ENCODE peak calls at places on chromosomes 16 and 17, in eight cellular contexts. One of them, this sample, is unnamed. For H3K4me1, the result is how much of the 10 kb centered on the place peaks cover.

GRCh38 chr17:59545942-59546341 is 19.5 kb upstream of the DHX40 start:
- DNase-seq in mammary epithelial cell: no peak
- DNase-seq in cardiac muscle cell: no peak
- DNase-seq in uterus: no peak
- DNase-seq in fibroblast of lung: no peak
- DNase-seq in right lobe of liver: no peak
- DNase-seq in prostate gland: no peak
- DNase-seq in GM12878: no peak
- DNase-seq in this sample: no peak

GRCh38 chr16:52496051-52496876 is 50.7 kb downstream of the TOX3 start:
- DNase-seq in uterus: no peak
- DNase-seq in prostate gland: no peak
- DNase-seq in GM12878: no peak
- DNase-seq in cardiac muscle cell: peak
- DNase-seq in mammary epithelial cell: no peak
- DNase-seq in right lobe of liver: no peak
- DNase-seq in fibroblast of lung: no peak
- DNase-seq in this sample: no peak

GRCh38 chr16:2159052-2159838 is 3.7 kb downstream of the TRAF7 start:
- DNase-seq in right lobe of liver: peak
- DNase-seq in cardiac muscle cell: no peak
- DNase-seq in prostate gland: no peak
- DNase-seq in uterus: peak
- DNase-seq in GM12878: no peak
- DNase-seq in mammary epithelial cell: no peak
- DNase-seq in fibroblast of lung: peak
- DNase-seq in this sample: no peak

GRCh38 chr17:79814966-79815835 is 18.3 kb upstream of the CBX8 start:
- DNase-seq in uterus: no peak
- DNase-seq in mammary epithelial cell: peak
- DNase-seq in fibroblast of lung: no peak
- DNase-seq in GM12878: no peak
- DNase-seq in cardiac muscle cell: no peak
- DNase-seq in right lobe of liver: peak
- DNase-seq in prostate gland: peak
- DNase-seq in this sample: no peak

GRCh38 chr17:51608251-51608933 is 348.0 kb downstream of the UTP18 start:
- DNase-seq in right lobe of liver: no peak
- DNase-seq in prostate gland: no peak
- DNase-seq in fibroblast of lung: no peak
- DNase-seq in uterus: no peak
- DNase-seq in mammary epithelial cell: no peak
- DNase-seq in cardiac muscle cell: no peak
- DNase-seq in GM12878: no peak
- DNase-seq in this sample: no peak

GRCh38 chr16:89369266-89369895 is 121.0 kb downstream of the ANKRD11 start:
- DNase-seq in mammary epithelial cell: no peak
- DNase-seq in uterus: no peak
- DNase-seq in cardiac muscle cell: no peak
- DNase-seq in prostate gland: no peak
- DNase-seq in fibroblast of lung: no peak
- DNase-seq in GM12878: no peak
- DNase-seq in right lobe of liver: no peak
- DNase-seq in this sample: no peak

GRCh38 chr17:64028874-64029464 is 8.5 kb upstream of the ICAM2 start:
- DNase-seq in fibroblast of lung: peak
- DNase-seq in cardiac muscle cell: peak
- DNase-seq in GM12878: no peak
- DNase-seq in right lobe of liver: peak
- DNase-seq in prostate gland: peak
- DNase-seq in uterus: peak
- DNase-seq in mammary epithelial cell: peak
- DNase-seq in this sample: no peak

GRCh38 chr17:81911969-81912368 is 770 bp upstream of the PCYT2 start:
- DNase-seq in prostate gland: no peak
- DNase-seq in cardiac muscle cell: no peak
- DNase-seq in GM12878: no peak
- DNase-seq in fibroblast of lung: no peak
- DNase-seq in mammary epithelial cell: no peak
- DNase-seq in uterus: no peak
- DNase-seq in right lobe of liver: no peak
- DNase-seq in this sample: no peak

GRCh38 chr17:30530346-30531025 is 53.3 kb downstream of the GOSR1 start:
- DNase-seq in mammary epithelial cell: no peak
- DNase-seq in GM12878: no peak
- DNase-seq in prostate gland: no peak
- DNase-seq in right lobe of liver: no peak
- DNase-seq in uterus: no peak
- DNase-seq in fibroblast of lung: peak
- DNase-seq in cardiac muscle cell: no peak
- DNase-seq in this sample: no peak

GRCh38 chr17:3922765-3923164 is 6.5 kb upstream of the P2RX1 start:
- DNase-seq in GM12878: no peak
- DNase-seq in cardiac muscle cell: no peak
- DNase-seq in prostate gland: no peak
- DNase-seq in fibroblast of lung: no peak
- DNase-seq in right lobe of liver: no peak
- DNase-seq in mammary epithelial cell: no peak
- DNase-seq in uterus: no peak
- DNase-seq in this sample: no peak

DNA sequence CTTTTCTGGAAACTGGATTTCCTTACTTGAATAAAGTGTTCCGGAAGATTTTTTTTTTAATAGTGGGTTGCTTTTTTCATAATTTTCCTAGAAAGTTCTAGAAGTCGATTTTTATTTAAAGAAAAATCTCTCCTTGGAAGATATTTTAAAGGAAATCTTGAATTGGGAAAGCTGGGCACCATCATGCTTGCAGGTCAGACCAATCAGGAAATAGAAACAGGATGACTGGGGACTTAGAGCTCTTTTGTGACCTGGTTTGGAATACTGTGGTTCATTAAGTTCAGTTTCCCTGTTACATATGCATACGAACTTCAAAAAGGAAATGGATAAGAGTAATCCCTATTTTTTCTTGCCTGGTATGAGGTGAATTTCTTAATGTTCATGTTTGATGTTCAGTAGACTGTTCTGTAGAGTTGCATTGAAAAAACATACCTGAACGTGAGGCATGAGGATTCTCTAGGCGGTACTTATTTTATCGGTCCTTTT is 1.2 kb downstream of the NFATC3 start:
- DNase-seq in mammary epithelial cell: peak
- DNase-seq in prostate gland: no peak
- DNase-seq in GM12878: no peak
- DNase-seq in cardiac muscle cell: peak
- DNase-seq in fibroblast of lung: peak
- DNase-seq in uterus: no peak
- DNase-seq in right lobe of liver: peak
- DNase-seq in this sample: no peak
- H3K4me1 ChIP-seq in mammary epithelial cell: under half
- H3K4me1 ChIP-seq in prostate gland: under half
- H3K4me1 ChIP-seq in GM12878: under half
- H3K4me1 ChIP-seq in cardiac muscle cell: under half
- H3K4me1 ChIP-seq in fibroblast of lung: under half
- H3K4me1 ChIP-seq in uterus: under half
- H3K4me1 ChIP-seq in right lobe of liver: under half
- H3K4me1 ChIP-seq in this sample: half or more

DNA sequence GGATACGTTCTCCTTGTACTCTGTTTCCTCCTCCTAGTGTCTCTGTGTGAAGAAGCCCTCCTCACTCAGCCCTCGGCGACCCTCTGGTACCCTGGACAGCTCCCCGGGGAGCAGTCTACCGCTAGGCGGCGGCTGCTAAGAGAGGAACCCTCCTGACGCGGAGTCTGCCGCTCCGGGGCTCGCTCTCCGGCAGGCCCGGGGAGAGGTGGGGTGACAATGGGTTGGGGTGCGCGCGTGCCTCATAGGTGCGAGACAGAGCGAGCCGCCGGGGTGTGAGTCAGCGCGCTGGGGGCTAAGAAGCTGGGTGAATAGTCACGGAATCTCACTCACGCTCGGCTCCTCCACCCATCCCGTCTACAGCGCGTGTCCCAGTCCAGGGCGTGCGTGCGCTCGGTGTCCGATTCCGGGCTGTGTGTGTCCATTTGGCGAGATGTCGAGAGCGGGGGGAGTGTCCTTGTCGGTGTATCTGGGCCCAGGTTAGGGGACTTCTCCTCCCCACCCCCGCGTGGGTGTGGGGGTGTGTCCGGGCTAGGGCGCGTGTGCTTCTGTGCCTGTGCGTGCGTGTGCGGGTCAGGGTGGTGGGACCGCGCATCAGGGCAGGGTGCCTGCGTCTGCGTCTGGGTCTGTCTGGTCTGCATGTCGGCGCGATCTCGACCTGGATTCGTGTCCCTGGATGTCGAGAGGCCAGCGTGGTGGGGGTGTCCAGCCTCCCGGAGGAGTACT is 578 bp upstream of the HS3ST2 start:
- DNase-seq in uterus: no peak
- DNase-seq in fibroblast of lung: peak
- DNase-seq in cardiac muscle cell: peak
- DNase-seq in GM12878: no peak
- DNase-seq in right lobe of liver: no peak
- DNase-seq in mammary epithelial cell: peak
- DNase-seq in prostate gland: peak
- DNase-seq in this sample: peak
- TF ChIP-seq CTCF in uterus: peak
- TF ChIP-seq CTCF in fibroblast of lung: peak
- TF ChIP-seq CTCF in cardiac muscle cell: peak
- TF ChIP-seq CTCF in GM12878: no peak
- TF ChIP-seq CTCF in right lobe of liver: peak
- TF ChIP-seq CTCF in mammary epithelial cell: peak
- TF ChIP-seq CTCF in prostate gland: no peak
- TF ChIP-seq CTCF in this sample: peak

DNA sequence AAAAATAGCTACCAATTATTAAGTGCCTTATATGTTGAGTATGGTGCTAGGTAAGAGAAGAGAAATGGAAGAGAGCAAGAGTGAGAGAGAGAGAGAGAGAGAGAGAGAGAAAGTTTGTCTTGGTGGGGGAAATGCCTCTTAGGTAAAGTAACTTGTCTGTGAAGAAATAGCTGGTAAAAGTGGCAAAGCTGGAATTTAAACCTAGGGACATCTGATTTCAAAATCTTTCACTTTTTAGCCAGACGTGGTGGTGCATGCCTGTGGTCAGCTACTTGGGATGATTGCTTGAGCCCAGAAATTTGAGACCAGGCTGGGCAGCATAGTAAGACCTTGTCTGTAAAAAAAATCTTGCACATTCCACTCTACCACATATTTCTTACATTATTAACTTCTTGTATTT is 23.0 kb upstream of the CDR2 start:
- DNase-seq in GM12878: no peak
- DNase-seq in right lobe of liver: no peak
- DNase-seq in cardiac muscle cell: no peak
- DNase-seq in mammary epithelial cell: peak
- DNase-seq in fibroblast of lung: peak
- DNase-seq in prostate gland: no peak
- DNase-seq in uterus: no peak
- DNase-seq in this sample: no peak
- H3K4me1 ChIP-seq in GM12878: under half
- H3K4me1 ChIP-seq in right lobe of liver: under half
- H3K4me1 ChIP-seq in cardiac muscle cell: under half
- H3K4me1 ChIP-seq in mammary epithelial cell: under half
- H3K4me1 ChIP-seq in fibroblast of lung: under half
- H3K4me1 ChIP-seq in prostate gland: under half
- H3K4me1 ChIP-seq in uterus: under half
- H3K4me1 ChIP-seq in this sample: under half

GRCh38 chr17:37792787-37793186 is 47.9 kb upstream of the HNF1B start:
- DNase-seq in GM12878: no peak
- DNase-seq in fibroblast of lung: peak
- DNase-seq in cardiac muscle cell: no peak
- DNase-seq in mammary epithelial cell: peak
- DNase-seq in right lobe of liver: no peak
- DNase-seq in uterus: no peak
- DNase-seq in prostate gland: no peak
- DNase-seq in this sample: no peak

GRCh38 chr17:37789166-37789565 is 44.3 kb upstream of the HNF1B start:
- DNase-seq in right lobe of liver: no peak
- DNase-seq in fibroblast of lung: no peak
- DNase-seq in cardiac muscle cell: no peak
- DNase-seq in uterus: no peak
- DNase-seq in GM12878: no peak
- DNase-seq in prostate gland: no peak
- DNase-seq in mammary epithelial cell: no peak
- DNase-seq in this sample: no peak

GRCh38 chr17:37791985-37792384 is 47.1 kb upstream of the HNF1B start:
- DNase-seq in cardiac muscle cell: no peak
- DNase-seq in uterus: no peak
- DNase-seq in mammary epithelial cell: no peak
- DNase-seq in GM12878: no peak
- DNase-seq in prostate gland: no peak
- DNase-seq in fibroblast of lung: no peak
- DNase-seq in right lobe of liver: no peak
- DNase-seq in this sample: no peak

GRCh38 chr17:37790153-37790552 is 45.3 kb upstream of the HNF1B start:
- DNase-seq in uterus: no peak
- DNase-seq in prostate gland: no peak
- DNase-seq in fibroblast of lung: peak
- DNase-seq in cardiac muscle cell: no peak
- DNase-seq in mammary epithelial cell: no peak
- DNase-seq in GM12878: no peak
- DNase-seq in right lobe of liver: no peak
- DNase-seq in this sample: no peak

GRCh38 chr17:37791434-37791833 is 46.6 kb upstream of the HNF1B start:
- DNase-seq in fibroblast of lung: peak
- DNase-seq in mammary epithelial cell: peak
- DNase-seq in cardiac muscle cell: no peak
- DNase-seq in uterus: no peak
- DNase-seq in right lobe of liver: no peak
- DNase-seq in GM12878: no peak
- DNase-seq in prostate gland: no peak
- DNase-seq in this sample: no peak
- TF ChIP-seq CTCF in fibroblast of lung: peak
- TF ChIP-seq CTCF in mammary epithelial cell: peak
- TF ChIP-seq CTCF in cardiac muscle cell: peak
- TF ChIP-seq CTCF in uterus: no peak
- TF ChIP-seq CTCF in right lobe of liver: peak
- TF ChIP-seq CTCF in GM12878: peak
- TF ChIP-seq CTCF in prostate gland: no peak
- TF ChIP-seq CTCF in this sample: no peak

DNA sequence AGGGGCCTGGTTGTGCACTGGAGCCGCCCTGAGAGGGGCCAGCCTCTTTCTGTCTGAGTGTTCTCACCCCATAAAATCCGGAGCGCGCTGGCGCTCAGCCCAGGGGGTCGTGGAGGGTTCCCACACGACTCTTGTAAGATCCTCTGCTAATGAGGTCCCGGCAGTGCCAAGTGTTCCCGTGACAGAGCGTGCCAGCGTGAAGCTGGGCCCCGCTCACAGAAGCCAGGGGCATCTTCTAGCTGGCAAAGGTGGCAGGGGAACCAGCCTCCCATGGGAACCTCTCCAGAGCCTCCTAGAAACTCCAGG is 91.4 kb upstream of the GSE1 start:
- DNase-seq in cardiac muscle cell: no peak
- DNase-seq in uterus: no peak
- DNase-seq in right lobe of liver: no peak
- DNase-seq in mammary epithelial cell: no peak
- DNase-seq in GM12878: no peak
- DNase-seq in fibroblast of lung: no peak
- DNase-seq in prostate gland: no peak
- DNase-seq in this sample: no peak
- H3K4me1 ChIP-seq in cardiac muscle cell: under half
- H3K4me1 ChIP-seq in uterus: under half
- H3K4me1 ChIP-seq in right lobe of liver: under half
- H3K4me1 ChIP-seq in mammary epithelial cell: under half
- H3K4me1 ChIP-seq in GM12878: under half
- H3K4me1 ChIP-seq in fibroblast of lung: under half
- H3K4me1 ChIP-seq in prostate gland: under half
- H3K4me1 ChIP-seq in this sample: under half